ENCODE peak calls at places on chromosome 3, in nine cellular contexts. U, O, M, Z, K, A, Q, D and R are unnamed samples.

GRCh38 chr3:193330500-193331204 is 47.9 kb downstream of the ATP13A5 start:
- DNase-seq in U (no peak), O (no peak), M (no peak), Z (no peak), K (no peak), A (no peak), Q (no peak), D (no peak), R (no peak)

GRCh38 chr3:9623148-9623547 is 26.2 kb upstream of the MTMR14 start:
- DNase-seq in U (no peak), O (no peak), M (no peak), Z (no peak), K (no peak), A (no peak), Q (no peak), D (no peak), R (no peak)

GRCh38 chr3:196800742-196801141 is 61.1 kb downstream of the PAK2 start:
- DNase-seq in U (no peak), O (no peak), M (no peak), Z (no peak), K (no peak), A (no peak), Q (no peak), D (no peak), R (no peak)

GRCh38 chr3:129005526-129006303 is 4.6 kb downstream of the EFCC1 start:
- DNase-seq in U (no peak), O (no peak), M (no peak), Z (peak), K (no peak), A (no peak), Q (peak), D (peak), R (no peak)

GRCh38 chr3:58023536-58023935 is 15.3 kb downstream of the FLNB start:
- DNase-seq in U (no peak), O (no peak), M (no peak), Z (peak), K (no peak), A (no peak), Q (no peak), D (no peak), R (no peak)

GRCh38 chr3:56251343-56251945 is 216.8 kb downstream of the ERC2 start:
- DNase-seq in U (peak), O (peak), M (peak), Z (peak), K (no peak), A (peak), Q (peak), D (peak), R (peak)

GRCh38 chr3:18444597-18445420 is 19.7 kb upstream of the SATB1 start:
- DNase-seq in U (peak), O (peak), M (peak), Z (peak), K (no peak), A (no peak), Q (peak), D (no peak), R (peak)

GRCh38 chr3:10437995-10438901 is 67.1 kb downstream of the ATP2B2 start:
- DNase-seq in U (no peak), O (no peak), M (peak), Z (peak), K (peak), A (no peak), Q (no peak), D (peak), R (peak)

GRCh38 chr3:48788544-48789162 is 59.0 kb downstream of the PRKAR2A start:
- DNase-seq in U (no peak), O (no peak), M (no peak), Z (no peak), K (no peak), A (no peak), Q (no peak), D (no peak), R (no peak)

GRCh38 chr3:45957606-45958005 is 14.3 kb downstream of the CXCR6 start:
- DNase-seq in U (no peak), O (no peak), M (no peak), Z (no peak), K (no peak), A (no peak), Q (no peak), D (no peak), R (no peak)

GRCh38 chr3:45960289-45960688 is 17.0 kb downstream of the CXCR6 start:
- DNase-seq in U (no peak), O (no peak), M (peak), Z (no peak), K (no peak), A (no peak), Q (no peak), D (no peak), R (no peak)

GRCh38 chr3:45959201-45959600 is 15.9 kb downstream of the CXCR6 start:
- DNase-seq in U (no peak), O (no peak), M (no peak), Z (no peak), K (no peak), A (no peak), Q (no peak), D (no peak), R (no peak)

GRCh38 chr3:45955706-45956105 is 12.4 kb downstream of the CXCR6 start:
- DNase-seq in U (no peak), O (no peak), M (no peak), Z (no peak), K (no peak), A (no peak), Q (no peak), D (no peak), R (no peak)

DNA sequence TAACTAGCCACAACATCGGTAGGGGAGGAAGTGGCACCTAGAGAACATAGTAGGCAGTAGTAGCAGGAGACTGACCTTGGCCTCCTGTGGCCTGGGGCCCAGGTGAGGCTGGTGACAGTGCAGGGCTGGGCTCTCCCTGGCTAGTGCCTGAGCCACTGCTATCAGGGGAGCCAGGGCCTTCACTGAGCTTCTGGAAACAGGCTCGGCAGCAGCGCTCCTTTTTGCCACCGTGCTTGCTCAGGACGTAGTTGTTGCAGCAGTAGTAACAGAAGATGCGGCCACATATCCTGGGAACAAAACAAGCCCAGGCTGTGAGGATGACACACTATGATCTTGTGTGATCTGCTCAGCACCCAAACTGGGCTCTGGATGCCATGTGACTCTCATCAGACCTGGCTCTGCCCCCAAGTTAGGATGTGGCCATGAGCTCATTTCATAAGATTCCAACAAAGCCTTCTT is 15.1 kb downstream of the CXCR6 start:
- DNase-seq in U (no peak), O (no peak), M (no peak), Z (peak), K (no peak), A (no peak), Q (no peak), D (no peak), R (no peak)
- TF ChIP-seq CTCF in U (no peak), O (no peak), M (no peak), Z (no peak), K (no peak), A (no peak), Q (no peak), D (no peak), R (no peak)

GRCh38 chr3:107825556-107825955 is 265.3 kb downstream of the CD47 start:
- DNase-seq in U (no peak), O (no peak), M (no peak), Z (no peak), K (no peak), A (no peak), Q (no peak), D (no peak), R (no peak)

GRCh38 chr3:107826727-107827126 is 264.1 kb downstream of the CD47 start:
- DNase-seq in U (no peak), O (no peak), M (no peak), Z (no peak), K (no peak), A (no peak), Q (no peak), D (no peak), R (no peak)

GRCh38 chr3:107833046-107833445 is 257.8 kb downstream of the CD47 start:
- DNase-seq in U (no peak), O (no peak), M (no peak), Z (no peak), K (no peak), A (no peak), Q (no peak), D (no peak), R (no peak)

GRCh38 chr3:107831590-107831989 is 259.2 kb downstream of the CD47 start:
- DNase-seq in U (no peak), O (no peak), M (no peak), Z (no peak), K (no peak), A (no peak), Q (no peak), D (no peak), R (no peak)

DNA sequence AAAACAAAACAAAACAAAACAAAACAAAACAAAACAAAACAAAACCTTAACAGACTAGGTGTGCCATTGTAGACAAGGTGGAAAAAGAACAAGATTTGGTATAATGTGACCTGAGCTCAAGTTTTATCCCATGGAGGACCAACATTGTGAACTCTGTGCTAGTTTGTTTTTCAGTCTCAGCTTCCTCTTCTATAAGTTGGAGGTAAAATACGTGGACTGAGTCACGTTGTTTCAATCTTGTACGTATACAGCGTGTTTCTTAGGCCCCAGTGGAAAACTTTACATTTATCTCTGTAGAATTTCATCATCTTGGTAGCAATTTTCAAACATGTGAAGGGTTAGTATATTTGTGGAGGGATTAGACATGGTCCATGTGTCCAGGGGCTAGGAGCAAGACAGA is 261.6 kb downstream of the CD47 start:
- DNase-seq in U (no peak), O (no peak), M (no peak), Z (no peak), K (no peak), A (no peak), Q (no peak), D (no peak), R (no peak)
- TF ChIP-seq CTCF in U (no peak), O (no peak), M (no peak), Z (no peak), K (no peak), A (no peak), Q (no peak), D (no peak), R (no peak)

DNA sequence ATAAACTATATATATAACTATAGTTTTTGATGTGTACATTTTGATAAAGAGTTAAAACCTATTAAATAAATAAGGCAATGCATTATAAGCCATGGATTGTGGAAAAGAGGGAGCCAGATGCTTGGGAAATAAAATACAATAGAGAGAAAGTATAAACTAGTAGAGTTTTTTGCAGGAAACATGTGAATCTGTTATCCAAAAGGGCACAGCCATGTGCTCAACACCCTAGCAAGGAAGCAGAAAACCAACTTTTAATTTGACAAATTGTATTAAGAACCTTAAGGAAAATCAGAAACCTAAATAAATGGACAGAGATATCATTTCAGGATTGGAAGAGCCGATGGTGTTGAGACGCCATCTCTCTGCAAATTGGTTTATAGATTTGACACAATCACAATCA is 63.5 kb downstream of the ITGB5 start:
- DNase-seq in U (no peak), O (no peak), M (no peak), Z (no peak), K (no peak), A (no peak), Q (no peak), D (no peak), R (no peak)
- TF ChIP-seq CTCF in U (no peak), O (no peak), M (no peak), Z (no peak), K (no peak), A (no peak), Q (no peak), D (no peak), R (no peak)

GRCh38 chr3:165343185-165343584 is 147.0 kb upstream of the SLITRK3 start:
- DNase-seq in U (no peak), O (no peak), M (no peak), Z (no peak), K (no peak), A (no peak), Q (no peak), D (no peak), R (no peak)

DNA sequence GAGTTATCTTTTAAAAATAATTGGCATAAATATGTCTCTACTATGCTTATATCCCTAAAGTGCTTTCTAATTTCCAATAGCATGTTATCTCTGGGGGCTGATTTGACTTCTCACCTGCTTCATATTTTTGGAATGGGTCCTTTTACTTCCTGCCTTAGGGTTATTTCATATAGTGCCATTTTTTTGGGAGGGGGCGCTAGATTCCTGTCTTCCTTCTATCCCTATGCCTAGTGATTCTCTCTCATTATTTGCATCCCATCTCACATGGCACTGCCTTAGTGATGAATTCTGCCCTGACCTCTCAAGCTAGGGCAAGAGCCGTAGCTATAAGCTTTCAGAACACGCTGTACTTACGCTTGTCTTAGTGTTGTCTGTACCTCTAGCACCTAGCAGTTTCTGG is 150.3 kb upstream of the SLITRK3 start:
- DNase-seq in U (no peak), O (no peak), M (no peak), Z (no peak), K (no peak), A (no peak), Q (no peak), D (no peak), R (no peak)
- TF ChIP-seq CTCF in U (no peak), O (no peak), M (no peak), Z (no peak), K (no peak), A (no peak), Q (no peak), D (no peak), R (no peak)

GRCh38 chr3:123314409-123315270 is 112.9 kb downstream of the SEC22A start:
- DNase-seq in U (no peak), O (no peak), M (no peak), Z (no peak), K (no peak), A (no peak), Q (no peak), D (no peak), R (no peak)
- TF ChIP-seq CTCF in U (no peak), O (no peak), M (no peak), Z (no peak), K (no peak), A (no peak), Q (no peak), D (no peak), R (no peak)

DNA sequence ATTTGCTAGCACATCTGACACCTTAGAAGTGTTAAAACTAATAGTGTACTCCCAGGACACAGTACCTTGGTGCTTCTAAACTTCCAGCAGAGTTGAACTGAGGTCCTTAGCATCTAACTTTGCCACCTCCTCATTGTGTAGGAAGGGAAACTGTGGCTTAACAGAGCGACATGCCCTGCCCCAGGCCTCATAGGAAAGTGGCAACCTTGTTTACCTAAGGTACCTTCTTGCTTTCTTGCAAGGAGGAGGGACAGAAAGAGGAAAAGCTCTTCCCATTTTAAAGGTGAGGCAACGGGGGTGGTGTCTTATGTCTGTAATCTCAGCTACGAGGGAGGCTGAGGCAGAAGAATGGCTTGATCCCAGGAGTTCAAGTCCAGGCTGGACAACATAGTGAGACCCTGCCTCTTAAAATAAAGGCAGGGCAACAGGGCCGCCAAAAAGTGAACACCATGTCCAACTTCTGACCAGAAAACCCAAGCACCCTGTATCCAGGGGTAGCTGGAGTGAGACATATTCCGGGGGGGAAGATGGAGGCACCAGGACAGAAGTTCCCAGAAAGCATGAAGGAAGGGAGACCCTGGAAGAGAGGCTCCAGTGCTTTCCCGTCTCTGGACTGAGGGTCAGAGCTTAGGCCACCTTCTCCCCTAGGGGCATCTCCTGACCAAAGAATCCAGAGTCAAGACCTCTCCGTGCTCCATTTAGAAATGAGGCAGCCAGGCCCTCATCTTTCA is 540 bp upstream of the KLHL40 start:
- DNase-seq in U (no peak), O (peak), M (no peak), Z (no peak), K (no peak), A (no peak), Q (no peak), D (no peak), R (no peak)
- TF ChIP-seq CTCF in U (no peak), O (no peak), M (no peak), Z (no peak), K (no peak), A (no peak), Q (no peak), D (no peak), R (no peak)

GRCh38 chr3:64715211-64715982 is 27.6 kb upstream of the ADAMTS9 start:
- DNase-seq in U (no peak), O (no peak), M (no peak), Z (no peak), K (no peak), A (no peak), Q (no peak), D (no peak), R (no peak)

GRCh38 chr3:64716110-64716509 is 28.3 kb upstream of the ADAMTS9 start:
- DNase-seq in U (no peak), O (no peak), M (no peak), Z (peak), K (no peak), A (no peak), Q (no peak), D (no peak), R (no peak)

GRCh38 chr3:64717411-64717810 is 29.6 kb upstream of the ADAMTS9 start:
- DNase-seq in U (no peak), O (no peak), M (no peak), Z (no peak), K (no peak), A (no peak), Q (no peak), D (no peak), R (no peak)

GRCh38 chr3:64717872-64718613 is 30.2 kb upstream of the ADAMTS9 start:
- DNase-seq in U (no peak), O (no peak), M (peak), Z (no peak), K (no peak), A (no peak), Q (no peak), D (no peak), R (no peak)
- TF ChIP-seq CTCF in U (no peak), O (no peak), M (peak), Z (peak), K (peak), A (peak), Q (peak), D (peak), R (no peak)

DNA sequence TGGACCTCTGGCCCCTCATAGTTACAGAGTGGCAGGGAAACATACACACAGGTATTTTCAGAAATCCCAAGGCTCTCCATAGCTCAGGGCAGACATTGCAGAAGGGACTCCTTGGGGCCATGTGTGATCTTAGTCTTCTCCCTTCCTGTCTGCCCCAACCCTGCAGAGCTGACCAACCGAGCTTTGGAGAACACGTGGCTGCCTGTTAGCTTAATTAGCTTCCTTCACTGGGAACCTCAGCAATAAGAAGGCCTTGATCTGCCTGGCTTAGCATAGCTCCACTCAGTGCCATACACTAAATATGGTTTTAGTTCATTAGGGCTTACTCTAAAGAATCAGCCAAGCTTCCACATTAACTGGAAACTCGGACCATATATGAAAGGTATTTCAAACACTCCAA is 12.3 kb downstream of the LYZL4 start:
- DNase-seq in U (no peak), O (no peak), M (no peak), Z (no peak), K (no peak), A (no peak), Q (no peak), D (no peak), R (no peak)
- TF ChIP-seq CTCF in U (no peak), O (no peak), M (no peak), Z (no peak), K (no peak), A (no peak), Q (no peak), D (no peak), R (no peak)